ENCODE peak calls at places on chromosome 21, in six cellular contexts. C, E, P, D, M and R are unnamed samples.

GRCh38 chr21:46091631-46092025 is 6.3 kb upstream of the COL6A2 start:
- DNase-seq in C (peak), E (no peak), P (no peak), D (no peak), M (no peak), R (no peak)

GRCh38 chr21:42413500-42413899 is 9.8 kb downstream of the UBASH3A start:
- DNase-seq in C (no peak), E (no peak), P (no peak), D (no peak), M (no peak), R (no peak)

GRCh38 chr21:27833298-27833697 is 866.4 kb upstream of the ADAMTS5 start:
- DNase-seq in C (no peak), E (no peak), P (no peak), D (no peak), M (no peak), R (no peak)

GRCh38 chr21:30478015-30478414 is 2.2 kb downstream of the KRTAP19-1 start:
- DNase-seq in C (no peak), E (no peak), P (no peak), D (no peak), M (no peak), R (no peak)

GRCh38 chr21:18204931-18205330 is 39.7 kb upstream of the CHODL start:
- DNase-seq in C (no peak), E (no peak), P (no peak), D (peak), M (no peak), R (no peak)

GRCh38 chr21:37273911-37274690 is 7.0 kb upstream of the VPS26C start:
- DNase-seq in C (no peak), E (no peak), P (no peak), D (no peak), M (no peak), R (no peak)

GRCh38 chr21:42658320-42659105 is 5.1 kb downstream of the PDE9A start:
- DNase-seq in C (no peak), E (no peak), P (no peak), D (no peak), M (no peak), R (no peak)

GRCh38 chr21:28442624-28443023 is 550.1 kb downstream of the LTN1 start:
- DNase-seq in C (no peak), E (no peak), P (no peak), D (no peak), M (no peak), R (no peak)

GRCh38 chr21:42939581-42940413 is 14.4 kb upstream of the ERVH48-1 start:
- DNase-seq in C (no peak), E (peak), P (peak), D (no peak), M (no peak), R (peak)

GRCh38 chr21:41876928-41877652 is 2.1 kb downstream of the PRDM15 start:
- DNase-seq in C (no peak), E (no peak), P (no peak), D (no peak), M (no peak), R (no peak)

GRCh38 chr21:31354604-31355443 is 10.8 kb upstream of the TIAM1 start:
- DNase-seq in C (no peak), E (no peak), P (peak), D (no peak), M (peak), R (no peak)

GRCh38 chr21:28393279-28393678 is 599.4 kb downstream of the LTN1 start:
- DNase-seq in C (peak), E (peak), P (no peak), D (no peak), M (no peak), R (no peak)

GRCh38 chr21:32916522-32917099 is 109.1 kb upstream of the OLIG2 start:
- DNase-seq in C (no peak), E (no peak), P (no peak), D (no peak), M (peak), R (no peak)

GRCh38 chr21:33025471-33026298 is at the start of gene OLIG2:
- DNase-seq in C (no peak), E (no peak), P (no peak), D (peak), M (no peak), R (no peak)

GRCh38 chr21:38241029-38241740 is 15.6 kb upstream of the KCNJ15 start:
- DNase-seq in C (no peak), E (no peak), P (no peak), D (no peak), M (no peak), R (no peak)

GRCh38 chr21:26550357-26550756 is 22.7 kb downstream of the CYYR1 start:
- DNase-seq in C (no peak), E (no peak), P (no peak), D (no peak), M (no peak), R (no peak)

GRCh38 chr21:32090961-32091360 is 187.9 kb downstream of the MIS18A start:
- DNase-seq in C (no peak), E (no peak), P (no peak), D (no peak), M (no peak), R (no peak)

GRCh38 chr21:46081022-46081861 is 16.7 kb upstream of the COL6A2 start:
- DNase-seq in C (peak), E (peak), P (no peak), D (no peak), M (no peak), R (peak)

GRCh38 chr21:31616216-31616615 is 43.3 kb upstream of the SOD1 start:
- DNase-seq in C (no peak), E (no peak), P (no peak), D (no peak), M (no peak), R (no peak)

GRCh38 chr21:41411449-41412089 is 14.5 kb upstream of the MX1 start:
- DNase-seq in C (peak), E (peak), P (no peak), D (no peak), M (no peak), R (peak)

GRCh38 chr21:38993561-38993960 is 187.8 kb downstream of the ETS2 start:
- DNase-seq in C (no peak), E (no peak), P (peak), D (no peak), M (no peak), R (no peak)

DNA sequence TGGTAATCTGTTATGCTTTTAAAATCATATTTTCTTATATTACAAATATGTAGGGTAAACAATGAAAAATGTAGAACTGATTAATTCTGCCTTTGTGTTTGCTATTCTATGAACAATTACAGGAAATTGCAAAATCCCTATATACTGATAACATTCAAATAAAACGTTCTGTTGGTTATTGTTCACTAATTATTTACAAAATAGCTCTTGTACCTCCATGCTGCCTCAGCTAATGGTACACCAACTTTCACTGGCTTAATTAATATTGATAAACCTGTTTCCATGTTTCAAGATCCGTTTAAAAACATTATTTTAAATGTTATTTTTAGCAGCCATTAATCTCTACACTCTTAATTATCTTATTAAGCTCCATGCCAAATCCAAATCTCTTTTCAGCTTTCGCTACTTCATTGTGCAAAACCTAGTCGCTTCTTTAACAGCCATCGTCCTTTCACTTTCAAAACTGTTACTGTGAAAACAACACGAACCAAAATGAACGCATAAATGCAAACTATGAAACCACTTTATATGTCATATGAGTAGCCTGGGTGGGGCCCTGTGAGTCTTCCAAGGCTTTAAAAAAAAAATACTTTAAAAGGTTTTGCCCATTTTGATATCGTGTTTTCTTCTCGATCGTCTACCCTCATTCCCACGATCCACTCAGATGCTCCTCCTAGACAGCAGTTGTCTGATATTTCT is 807.0 kb downstream of the USP25 start:
- DNase-seq in C (no peak), E (no peak), P (no peak), D (no peak), M (no peak), R (no peak)
- H3K4me3 ChIP-seq in C (peak), E (no peak), P (peak), D (no peak), M (no peak), R (peak)

DNA sequence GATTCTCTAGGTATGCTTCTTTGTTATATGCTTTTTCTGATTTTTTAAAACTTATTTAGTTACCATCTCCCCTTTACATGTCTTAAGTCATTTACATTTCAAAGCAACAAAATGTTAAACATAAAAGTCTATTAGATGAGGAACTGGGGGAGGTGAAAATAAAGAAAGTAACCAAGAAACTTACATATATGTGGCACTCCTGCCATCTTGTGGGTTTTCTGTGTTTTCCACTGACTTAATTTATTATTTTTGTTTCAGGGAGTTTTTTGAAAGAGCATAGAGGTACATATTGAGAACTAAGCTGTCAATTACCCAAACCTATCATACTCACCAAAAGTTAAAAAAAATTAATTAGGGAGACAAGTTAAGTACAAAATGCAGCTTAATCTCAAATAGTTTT is 1531.1 kb downstream of the MRPL39 start:
- DNase-seq in C (no peak), E (no peak), P (no peak), D (no peak), M (no peak), R (no peak)
- TF ChIP-seq CTCF in C (no peak), E (no peak), P (no peak), D (no peak), M (peak), R (no peak)

GRCh38 chr21:14830307-14830706 is 234.5 kb downstream of the NRIP1 start:
- DNase-seq in C (no peak), E (no peak), P (no peak), D (no peak), M (no peak), R (no peak)

GRCh38 chr21:14836950-14837349 is 227.8 kb downstream of the NRIP1 start:
- DNase-seq in C (no peak), E (no peak), P (no peak), D (no peak), M (no peak), R (no peak)

GRCh38 chr21:14833221-14833620 is 231.6 kb downstream of the NRIP1 start:
- DNase-seq in C (no peak), E (no peak), P (no peak), D (no peak), M (no peak), R (no peak)

GRCh38 chr21:14838400-14838799 is 226.4 kb downstream of the NRIP1 start:
- DNase-seq in C (no peak), E (no peak), P (no peak), D (peak), M (no peak), R (no peak)

GRCh38 chr21:14833952-14834351 is 230.8 kb downstream of the NRIP1 start:
- DNase-seq in C (no peak), E (no peak), P (no peak), D (no peak), M (no peak), R (no peak)
- H3K27ac ChIP-seq in C (no peak), E (no peak), P (no peak), D (no peak), M (no peak), R (no peak)

GRCh38 chr21:36068748-36069398 is 951 bp upstream of the CBR1 start:
- DNase-seq in C (no peak), E (no peak), P (no peak), D (no peak), M (no peak), R (peak)
- H3K4me3 ChIP-seq in C (no peak), E (no peak), P (peak), D (no peak), M (no peak), R (no peak)

GRCh38 chr21:45022736-45023135 is 51.6 kb upstream of the ADARB1 start:
- DNase-seq in C (no peak), E (no peak), P (no peak), D (no peak), M (no peak), R (peak)
- TF ChIP-seq CTCF in C (no peak), E (no peak), P (no peak), D (no peak), M (no peak), R (no peak)

DNA sequence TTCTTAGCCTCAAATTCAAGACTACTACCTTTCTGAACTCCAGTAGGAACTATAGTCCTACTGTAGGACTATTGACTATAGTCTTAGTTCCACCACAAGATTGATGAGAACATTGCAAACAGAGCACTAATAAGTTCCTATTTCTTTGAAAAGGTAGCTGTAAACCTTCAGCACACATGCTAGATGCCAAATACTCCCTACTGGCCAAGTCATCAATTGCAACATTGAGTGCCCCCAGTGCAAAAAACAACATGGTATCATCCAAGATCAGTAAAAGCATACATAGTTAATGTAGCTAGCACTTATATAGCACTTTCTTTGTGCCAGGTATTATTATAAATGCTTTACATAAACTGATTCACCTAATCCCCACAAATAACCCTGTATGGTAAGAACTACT is 99.8 kb downstream of the MRPL39 start:
- DNase-seq in C (no peak), E (no peak), P (no peak), D (no peak), M (no peak), R (no peak)
- H3K27ac ChIP-seq in C (no peak), E (no peak), P (no peak), D (no peak), M (no peak), R (no peak)

GRCh38 chr21:21200939-21201610 is 202.9 kb downstream of the NCAM2 start:
- DNase-seq in C (no peak), E (no peak), P (no peak), D (no peak), M (peak), R (no peak)
- H3K4me3 ChIP-seq in C (no peak), E (no peak), P (peak), D (no peak), M (peak), R (peak)

GRCh38 chr21:25513810-25514209 is 93.5 kb downstream of the MRPL39 start:
- DNase-seq in C (no peak), E (no peak), P (no peak), D (no peak), M (no peak), R (no peak)

GRCh38 chr21:25515484-25516405 is 91.5 kb downstream of the MRPL39 start:
- DNase-seq in C (no peak), E (no peak), P (no peak), D (no peak), M (no peak), R (no peak)

GRCh38 chr21:25518491-25518911 is 88.8 kb downstream of the MRPL39 start:
- DNase-seq in C (no peak), E (no peak), P (no peak), D (peak), M (no peak), R (no peak)
- TF ChIP-seq CTCF in C (no peak), E (no peak), P (no peak), D (no peak), M (no peak), R (no peak)

GRCh38 chr21:44482581-44483287 is 27.4 kb downstream of the LRRC3 start:
- DNase-seq in C (no peak), E (no peak), P (no peak), D (no peak), M (no peak), R (no peak)
- H3K27ac ChIP-seq in C (no peak), E (no peak), P (no peak), D (no peak), M (no peak), R (no peak)